ENCODE peak calls at places on chromosomes 11 and 22, in four cellular contexts. S, D, A and H are unnamed samples.

GRCh38 chr11:82527185-82527584 is 206.5 kb downstream of the FAM181B start:
- DNase-seq in S (no peak), D (no peak), A (no peak), H (no peak)

GRCh38 chr22:48488611-48489456 is 1338.8 kb downstream of the BRD1 start:
- DNase-seq in S (no peak), D (no peak), A (peak; percentile 72), H (no peak)

GRCh38 chr11:123251656-123252344 is 56.8 kb upstream of the CLMP start:
- DNase-seq in S (no peak), D (no peak), A (no peak), H (no peak)

GRCh38 chr11:125690006-125690405 is 9.4 kb upstream of the ACRV1 start:
- DNase-seq in S (no peak), D (no peak), A (no peak), H (no peak)

GRCh38 chr11:45252134-45252856 is 33.8 kb downstream of the SYT13 start:
- DNase-seq in S (peak; percentile 78), D (peak; percentile 35), A (peak; percentile 91), H (no peak)

GRCh38 chr11:104320091-104320490 is 156.1 kb upstream of the PDGFD start:
- DNase-seq in S (no peak), D (no peak), A (no peak), H (no peak)

GRCh38 chr11:94068764-94069163 is 47.6 kb downstream of the HEPHL1 start:
- DNase-seq in S (no peak), D (no peak), A (no peak), H (no peak)

GRCh38 chr11:128854801-128855200 is 12.3 kb downstream of the KCNJ1 start:
- DNase-seq in S (no peak), D (no peak), A (no peak), H (no peak)

GRCh38 chr22:35637943-35638342 is 10.3 kb upstream of the APOL6 start:
- DNase-seq in S (no peak), D (no peak), A (no peak), H (no peak)

GRCh38 chr11:126375726-126376125 is 20.2 kb downstream of the ST3GAL4 start:
- DNase-seq in S (no peak), D (no peak), A (no peak), H (no peak)

GRCh38 chr11:45995342-45995734 is 72.9 kb downstream of the LARGE2 start:
- DNase-seq in S (peak; percentile 62), D (no peak), A (no peak), H (no peak)

GRCh38 chr11:65710424-65710823 is 1.6 kb upstream of the KAT5 start:
- DNase-seq in S (no peak), D (no peak), A (no peak), H (no peak)

GRCh38 chr11:118605116-118605867 is 2.1 kb upstream of the PHLDB1 start:
- DNase-seq in S (peak; percentile 72), D (peak; percentile 41), A (no peak), H (no peak)

GRCh38 chr11:73201888-73202810 is 15.9 kb upstream of the P2RY2 start:
- DNase-seq in S (peak; percentile 42), D (no peak), A (peak; percentile 2), H (no peak)

GRCh38 chr11:62534779-62535545 is 11.6 kb downstream of the AHNAK start:
- DNase-seq in S (no peak), D (no peak), A (no peak), H (no peak)

GRCh38 chr11:14650064-14650463 is 6.5 kb downstream of the PDE3B start:
- DNase-seq in S (no peak), D (no peak), A (no peak), H (no peak)

GRCh38 chr11:59791639-59792038 is 18.9 kb downstream of the MRPL16 start:
- DNase-seq in S (no peak), D (no peak), A (no peak), H (no peak)

GRCh38 chr11:18027475-18027874 is 14.6 kb upstream of the SERGEF start:
- DNase-seq in S (no peak), D (no peak), A (no peak), H (no peak)

GRCh38 chr11:14112721-14113120 is 150.2 kb downstream of the SPON1 start:
- DNase-seq in S (no peak), D (no peak), A (no peak), H (no peak)

GRCh38 chr11:47433157-47433556 is 6.9 kb upstream of the PSMC3 start:
- DNase-seq in S (no peak), D (peak; percentile 27), A (no peak), H (no peak)

GRCh38 chr22:27602390-27602789 is 199.2 kb downstream of the MN1 start:
- DNase-seq in S (peak; percentile 87), D (no peak), A (peak; percentile 37), H (no peak)

GRCh38 chr22:37898441-37899181 is 7.5 kb upstream of the MICALL1 start:
- DNase-seq in S (no peak), D (peak; percentile 77), A (peak; percentile 43), H (no peak)

GRCh38 chr11:14969922-14970323 is 2.2 kb downstream of the CALCA start:
- DNase-seq in S (peak; percentile 38), D (peak; percentile 28), A (peak; percentile 94), H (no peak)

DNA sequence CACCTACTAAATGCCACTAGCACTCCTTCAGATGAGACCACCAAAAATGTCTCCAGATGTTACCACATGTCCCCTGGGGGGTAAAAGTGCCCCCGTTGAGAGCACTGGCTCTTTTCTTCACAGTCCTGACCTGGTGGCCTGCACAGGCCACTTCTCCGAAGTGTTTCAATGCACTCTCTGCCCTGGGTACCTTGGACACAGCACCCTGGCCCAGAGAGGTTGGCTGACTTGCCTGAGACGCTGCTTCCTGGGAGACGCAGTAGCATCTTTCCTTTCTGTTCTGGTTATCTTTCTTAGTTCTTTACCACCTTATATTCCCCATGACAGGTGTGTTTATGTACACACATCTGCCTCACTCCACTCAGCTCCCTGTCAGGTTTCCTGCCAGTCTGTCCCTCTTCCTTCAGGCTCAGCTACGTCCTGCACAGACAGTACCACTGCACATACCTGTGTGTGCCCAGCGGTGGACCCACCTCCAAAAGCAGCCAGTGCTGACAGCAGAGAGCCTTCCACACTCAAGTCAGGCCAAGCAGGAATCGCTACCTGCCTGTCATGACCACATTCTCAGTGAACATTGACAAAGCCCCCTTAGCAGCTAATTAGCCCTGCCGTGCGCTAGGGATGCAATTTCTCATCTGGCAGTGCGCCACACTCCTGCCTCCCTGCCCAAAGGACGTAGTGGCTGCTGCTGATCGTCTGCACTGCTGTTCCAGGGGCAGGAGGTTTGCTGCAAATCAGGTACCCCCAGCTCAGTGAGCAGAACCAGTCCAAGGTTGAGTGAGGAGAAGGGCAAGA is 39.0 kb downstream of the FAM83F start:
- DNase-seq in S (no peak), D (no peak), A (no peak), H (no peak)
- TF ChIP-seq CBFB in S (no peak), D (no peak), A (no peak), H (no peak)

DNA sequence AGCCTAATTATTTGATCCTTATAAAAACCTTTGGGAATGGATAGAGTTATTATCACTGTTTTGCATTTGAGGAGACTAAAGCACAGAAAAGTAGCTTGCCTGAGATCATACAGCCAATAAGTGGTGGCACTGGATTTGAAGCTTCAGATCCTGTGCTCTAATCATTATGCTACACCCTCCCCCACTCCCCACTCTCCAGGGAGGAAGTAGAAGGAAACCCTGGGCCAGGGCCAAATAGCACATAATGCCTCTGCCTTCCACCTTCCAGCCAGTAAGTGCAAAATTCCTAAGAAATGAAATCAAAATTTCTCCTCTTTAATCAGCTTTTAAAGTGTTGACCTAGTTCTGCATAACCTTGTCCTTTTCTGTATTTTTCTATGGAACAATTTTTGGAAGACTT is 61.6 kb downstream of the SIK2 start:
- DNase-seq in S (peak; percentile 9), D (no peak), A (no peak), H (no peak)
- TF ChIP-seq CBFB in S (no peak), D (no peak), A (no peak), H (no peak)

GRCh38 chr11:12543596-12544415 is 130.4 kb upstream of the TEAD1 start:
- DNase-seq in S (no peak), D (no peak), A (no peak), H (no peak)
- TF ChIP-seq CBFB in S (no peak), D (no peak), A (no peak), H (no peak)

GRCh38 chr11:69646493-69647201 is 5.7 kb downstream of the CCND1 start:
- DNase-seq in S (no peak), D (no peak), A (no peak), H (no peak)
- TF ChIP-seq CBFB in S (no peak), D (no peak), A (no peak), H (no peak)

DNA sequence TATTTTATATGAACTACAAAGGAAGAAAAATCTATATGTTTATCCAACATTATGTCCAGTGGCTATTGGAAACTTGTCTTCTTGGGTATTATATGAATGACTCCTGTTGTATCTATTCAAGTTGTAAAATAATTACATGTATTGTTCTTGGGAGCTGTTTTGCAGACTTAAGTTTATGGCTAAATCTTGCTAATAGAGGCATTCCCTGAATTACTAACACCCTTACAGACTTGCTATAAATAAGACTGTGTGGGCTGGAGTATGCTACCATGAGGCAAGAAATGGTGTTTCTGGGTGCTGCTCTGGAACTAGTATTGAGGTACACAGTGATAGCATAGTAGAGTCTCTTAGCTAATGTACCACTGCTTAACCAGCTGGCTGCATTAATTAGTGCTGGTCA is 155.1 kb downstream of the HIPK3 start:
- DNase-seq in S (no peak), D (no peak), A (no peak), H (no peak)
- TF ChIP-seq CBFB in S (no peak), D (no peak), A (no peak), H (no peak)